ENCODE peak calls at places on chromosomes 6 and 20, in four cellular contexts. S is IMR-90, N is sigmoid colon, D is body of pancreas. O is an unnamed sample.

GRCh38 chr20:63553933-63554290 is at the start of gene FNDC11:
- DNase-seq in S (no peak), N (no peak), D (no peak), O (no peak)

GRCh38 chr6:22302828-22303227 is 6.0 kb upstream of the PRL start:
- DNase-seq in S (no peak), N (no peak), D (no peak), O (no peak)

GRCh38 chr20:17662333-17663039 is 19.6 kb downstream of the RRBP1 start:
- DNase-seq in S (peak; percentile 48), N (peak; percentile 80), D (peak; percentile 84), O (no peak)

GRCh38 chr6:88725111-88725711 is 238.2 kb downstream of the RNGTT start:
- DNase-seq in S (peak; percentile 74), N (no peak), D (no peak), O (no peak)

GRCh38 chr20:45303586-45304463 is 2.8 kb upstream of the RBPJL start:
- DNase-seq in S (no peak), N (no peak), D (no peak), O (no peak)

GRCh38 chr20:32478576-32478975 is 106.6 kb downstream of the NOL4L start:
- DNase-seq in S (no peak), N (peak; percentile 38), D (no peak), O (no peak)

GRCh38 chr6:19368511-19368910 is 468.7 kb upstream of the ID4 start:
- DNase-seq in S (peak; percentile 6), N (no peak), D (no peak), O (peak; percentile 6)

GRCh38 chr6:168968228-168968627 is 285.4 kb downstream of the THBS2 start:
- DNase-seq in S (peak; percentile 53), N (peak; percentile 86), D (peak; percentile 53), O (no peak)

GRCh38 chr6:4809999-4810918 is 34.1 kb downstream of the CDYL start:
- DNase-seq in S (peak; percentile 79), N (no peak), D (no peak), O (peak; percentile 23)

GRCh38 chr6:116405147-116405546 is 34.4 kb downstream of the DSE start:
- DNase-seq in S (peak; percentile 84), N (no peak), D (no peak), O (no peak)

GRCh38 chr20:32945710-32946221 is 58.5 kb downstream of the SUN5 start:
- DNase-seq in S (peak; percentile 34), N (no peak), D (no peak), O (peak; percentile 28)

GRCh38 chr6:23174781-23175361 is 605.5 kb downstream of the HDGFL1 start:
- DNase-seq in S (peak; percentile 97), N (no peak), D (no peak), O (peak; percentile 28)

GRCh38 chr6:119484598-119484997 is 135.0 kb upstream of the MAN1A1 start:
- DNase-seq in S (peak; percentile 94), N (no peak), D (peak; percentile 34), O (peak; percentile 19)

GRCh38 chr6:29500594-29500993 is 12.8 kb upstream of the MAS1L start:
- DNase-seq in S (no peak), N (no peak), D (no peak), O (no peak)

GRCh38 chr20:17500826-17501225 is 30.4 kb downstream of the BFSP1 start:
- DNase-seq in S (no peak), N (peak; percentile 42), D (no peak), O (no peak)

GRCh38 chr6:33894438-33894837 is 90.6 kb upstream of the MLN start:
- DNase-seq in S (no peak), N (no peak), D (peak; percentile 23), O (peak; percentile 41)

GRCh38 chr6:170045981-170046667 is 244.8 kb downstream of the DLL1 start:
- DNase-seq in S (no peak), N (peak; percentile 83), D (no peak), O (no peak)

GRCh38 chr6:163180874-163181541 is 233.5 kb upstream of the QKI start:
- DNase-seq in S (no peak), N (peak; percentile 84), D (peak; percentile 77), O (no peak)

GRCh38 chr20:53943522-53944291 is 126.7 kb downstream of the BCAS1 start:
- DNase-seq in S (peak; percentile 39), N (no peak), D (peak; percentile 31), O (no peak)

GRCh38 chr6:21874372-21874771 is 280.8 kb downstream of the SOX4 start:
- DNase-seq in S (no peak), N (no peak), D (no peak), O (no peak)

GRCh38 chr20:44080646-44081267 is 106.2 kb downstream of the JPH2 start:
- DNase-seq in S (peak; percentile 76), N (peak; percentile 84), D (peak; percentile 81), O (peak; percentile 66)

GRCh38 chr6:5827061-5828037 is 179.4 kb downstream of the NRN1 start:
- DNase-seq in S (no peak), N (no peak), D (no peak), O (no peak)

GRCh38 chr20:58107533-58107932 is 120.9 kb downstream of the ANKRD60 start:
- DNase-seq in S (no peak), N (no peak), D (no peak), O (no peak)

GRCh38 chr20:45629496-45630100 is at the start of gene WFDC10A:
- DNase-seq in S (peak; percentile 49), N (no peak), D (peak; percentile 50), O (peak; percentile 55)

GRCh38 chr6:129895692-129896091 is 34.6 kb upstream of the TMEM244 start:
- DNase-seq in S (peak; percentile 60), N (no peak), D (no peak), O (no peak)

GRCh38 chr6:15129872-15130271 is 116.0 kb upstream of the JARID2 start:
- DNase-seq in S (no peak), N (no peak), D (no peak), O (no peak)

GRCh38 chr6:26195924-26196845 is 109.0 kb downstream of the HFE start:
- DNase-seq in S (peak; percentile 23), N (no peak), D (no peak), O (no peak)

GRCh38 chr6:26195376-26195923 is 108.2 kb downstream of the HFE start:
- DNase-seq in S (peak; percentile 97), N (peak; percentile 97), D (peak; percentile 90), O (no peak)

GRCh38 chr6:26198626-26199056 is 111.4 kb downstream of the HFE start:
- DNase-seq in S (peak; percentile 26), N (no peak), D (no peak), O (no peak)

GRCh38 chr6:26197736-26198625 is 110.8 kb downstream of the HFE start:
- DNase-seq in S (peak; percentile 27), N (peak; percentile 77), D (no peak), O (no peak)

GRCh38 chr6:26196846-26197683 is 109.8 kb downstream of the HFE start:
- DNase-seq in S (peak; percentile 95), N (peak; percentile 95), D (peak; percentile 82), O (peak; percentile 62)
- TF ChIP-seq POLR2A in S (peak; percentile 97), N (peak; percentile 84), D (peak; percentile 87), O (peak; percentile 91)

GRCh38 chr6:138988469-138988834 is 399 bp upstream of the REPS1 start:
- DNase-seq in S (peak; percentile 4), N (no peak), D (no peak), O (no peak)

GRCh38 chr6:138987299-138987642 is 782 bp downstream of the REPS1 start:
- DNase-seq in S (no peak), N (peak; percentile 66), D (peak; percentile 34), O (no peak)

GRCh38 chr6:138989098-138989983 is 1.3 kb upstream of the REPS1 start:
- DNase-seq in S (no peak), N (no peak), D (no peak), O (no peak)

GRCh38 chr6:138986578-138986977 is 1.5 kb downstream of the REPS1 start:
- DNase-seq in S (peak; percentile 60), N (no peak), D (no peak), O (no peak)

GRCh38 chr6:138987643-138988468 is at the start of gene REPS1:
- DNase-seq in S (peak; percentile 82), N (peak; percentile 96), D (peak; percentile 93), O (peak; percentile 83)
- TF ChIP-seq POLR2A in S (peak; percentile 85), N (peak; percentile 50), D (peak; percentile 89), O (peak; percentile 76)

DNA sequence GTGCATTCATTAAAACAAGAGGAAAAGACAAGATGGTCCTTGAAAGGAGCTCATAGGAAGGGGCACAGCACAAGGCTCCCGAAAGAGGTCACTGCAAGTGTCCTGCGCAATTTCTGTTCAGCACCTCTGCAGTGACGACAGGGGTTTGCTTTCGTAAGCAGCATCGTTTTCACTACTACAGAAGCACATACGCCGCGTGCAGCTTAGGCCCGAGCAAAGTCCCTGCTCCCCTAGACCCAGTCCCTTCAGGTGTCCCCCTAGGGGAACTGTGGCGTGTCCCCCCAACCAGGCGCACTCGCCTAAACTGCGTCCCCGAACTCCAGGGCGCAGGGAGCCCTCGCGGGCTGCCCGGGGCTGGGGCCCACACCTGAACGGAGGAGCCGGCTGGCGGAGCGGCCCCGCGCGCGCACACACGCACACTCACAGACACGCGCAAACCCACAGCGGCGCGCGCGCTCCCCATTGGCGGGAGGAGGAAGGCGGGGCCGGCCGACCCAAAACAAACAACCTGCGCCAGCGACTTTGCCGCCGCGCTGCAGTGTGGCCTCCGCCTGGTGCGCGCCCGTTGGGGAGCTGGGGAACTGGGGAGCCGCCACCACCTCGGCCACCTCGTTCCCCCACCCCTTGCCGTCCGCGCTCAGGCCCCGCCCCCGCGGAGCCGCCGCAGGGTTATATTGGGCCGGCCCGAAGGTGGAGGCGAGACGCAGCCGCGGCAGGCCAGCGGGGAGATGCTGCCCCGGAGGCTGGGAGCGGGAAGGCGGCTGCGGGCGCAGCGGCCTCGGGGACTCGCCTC is at the start of gene FOXQ1:
- DNase-seq in S (peak; percentile 40), N (no peak), D (peak; percentile 83), O (no peak)
- TF ChIP-seq POLR2A in S (no peak), N (no peak), D (peak; percentile 88), O (no peak)

GRCh38 chr6:2989332-2990178 is 10.1 kb upstream of the NQO2 start:
- DNase-seq in S (peak; percentile 95), N (peak; percentile 95), D (peak; percentile 92), O (peak; percentile 42)

GRCh38 chr6:2986722-2987196 is 12.9 kb upstream of the NQO2 start:
- DNase-seq in S (peak; percentile 92), N (peak; percentile 80), D (peak; percentile 38), O (no peak)

GRCh38 chr6:2990179-2990931 is 9.3 kb upstream of the NQO2 start:
- DNase-seq in S (no peak), N (peak; percentile 74), D (peak; percentile 44), O (no peak)

GRCh38 chr6:2988076-2988425 is 11.6 kb upstream of the NQO2 start:
- DNase-seq in S (no peak), N (no peak), D (no peak), O (no peak)

DNA sequence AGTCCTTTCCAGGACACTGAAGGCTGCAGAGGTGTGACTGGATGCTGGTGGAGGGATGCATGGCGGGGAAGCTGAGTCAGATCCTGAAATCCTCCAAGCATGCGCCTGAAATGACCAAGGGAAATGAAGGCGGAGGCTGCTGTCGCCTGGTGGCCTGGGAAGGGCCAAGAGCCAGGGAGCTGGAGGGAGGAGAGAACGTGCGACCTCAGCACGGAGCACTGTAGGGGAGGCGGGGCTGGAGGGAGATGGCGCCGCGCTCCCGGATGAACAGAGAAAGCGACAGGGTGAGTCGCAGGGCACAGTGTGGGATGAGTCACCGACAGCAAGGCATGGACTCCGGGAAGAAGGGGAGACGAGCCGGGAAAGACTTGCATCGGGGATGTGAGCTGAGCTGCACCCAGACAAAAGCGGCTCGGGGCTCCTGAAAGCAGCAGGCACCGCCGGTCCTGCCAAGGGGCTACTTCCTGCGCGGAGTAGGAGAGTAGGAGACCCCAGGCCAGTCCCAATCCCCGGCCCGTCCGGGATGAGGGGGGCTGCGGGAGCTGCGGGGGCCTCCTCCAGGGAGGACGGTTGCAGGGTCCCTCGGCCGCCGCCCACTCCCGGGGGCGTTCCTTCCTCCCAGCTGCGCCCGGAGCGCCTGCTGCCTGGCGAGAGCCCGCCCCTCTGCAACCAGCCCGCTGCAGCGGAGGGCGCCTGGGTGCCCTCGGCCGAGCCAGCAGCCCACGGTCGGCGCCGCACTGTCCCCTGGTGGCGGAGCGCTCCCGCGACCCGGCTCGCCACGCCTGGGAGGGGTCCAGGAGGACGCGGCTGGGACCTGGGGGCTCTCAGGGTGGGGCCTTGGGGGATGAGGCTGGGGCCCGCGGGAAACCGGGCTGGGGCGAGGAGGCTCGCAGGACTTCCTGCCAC is 11.0 kb upstream of the NQO2 start:
- DNase-seq in S (peak; percentile 95), N (peak; percentile 95), D (peak; percentile 91), O (peak; percentile 71)
- TF ChIP-seq POLR2A in S (peak; percentile 61), N (no peak), D (peak; percentile 82), O (peak; percentile 80)

O was measured in H54.